ENCODE peak calls at places on chromosomes 4 and X, in four cellular contexts. I is fibroblast of lung, N is hepatocyte, A is GM23338. H is an unnamed sample.

GRCh38 chrX:17377795-17378194 is 2.8 kb downstream of the NHS start:
- DNase-seq in I (no peak), N (no peak), A (no peak), H (peak)

GRCh38 chr4:152117501-152117900 is 356.7 kb upstream of the GATB start:
- DNase-seq in N (no peak), A (no peak), I (no peak), H (no peak)

GRCh38 chr4:72314869-72315268 is 254.2 kb downstream of the ADAMTS3 start:
- DNase-seq in N (peak), I (peak), A (no peak), H (no peak)

GRCh38 chrX:19867938-19868337 is 19.5 kb downstream of the SH3KBP1 start:
- DNase-seq in I (no peak), A (no peak), N (no peak), H (no peak)

GRCh38 chr4:151641167-151641566 is 119.6 kb downstream of the GATB start:
- DNase-seq in A (no peak), I (peak), N (no peak), H (no peak)

GRCh38 chr4:47075241-47075640 is 43.9 kb downstream of the GABRB1 start:
- DNase-seq in I (peak), A (no peak), N (no peak), H (no peak)

GRCh38 chrX:14291626-14292025 is 237.7 kb upstream of the GLRA2 start:
- DNase-seq in I (no peak), N (no peak), A (peak), H (peak)

GRCh38 chr4:6501171-6501570 is 28.8 kb upstream of the PPP2R2C start:
- DNase-seq in A (no peak), I (no peak), N (no peak), H (no peak)

GRCh38 chr4:152606800-152607577 is 71.1 kb upstream of the FBXW7 start:
- DNase-seq in A (peak), N (no peak), I (no peak), H (peak)

GRCh38 chrX:31123335-31123734 is 51.5 kb upstream of the FTHL17 start:
- DNase-seq in A (no peak), N (no peak), I (no peak), H (no peak)

GRCh38 chrX:12894074-12894691 is 12.2 kb upstream of the TLR8 start:
- DNase-seq in A (peak), I (peak), N (peak), H (peak)

GRCh38 chrX:49053223-49054072 is 5.4 kb upstream of the CCDC120 start:
- DNase-seq in I (peak), N (peak), A (peak), H (peak)

GRCh38 chrX:24298191-24298590 is 15.7 kb downstream of the SUPT20HL2 start:
- DNase-seq in I (no peak), N (peak), A (no peak), H (peak)

GRCh38 chrX:70219938-70220764 is 14.3 kb upstream of the AWAT1 start:
- DNase-seq in A (no peak), I (peak), N (peak), H (no peak)

GRCh38 chr4:54050214-54050904 is 14.0 kb downstream of the CHIC2 start:
- DNase-seq in I (peak), N (no peak), A (no peak), H (no peak)

GRCh38 chr4:16227462-16227868 is 1.2 kb upstream of the TAPT1 start:
- DNase-seq in I (peak), A (peak), N (peak), H (peak)

GRCh38 chrX:56995271-56995994 is at the start of gene SPIN3:
- DNase-seq in A (peak), I (peak), N (peak), H (peak)

DNA sequence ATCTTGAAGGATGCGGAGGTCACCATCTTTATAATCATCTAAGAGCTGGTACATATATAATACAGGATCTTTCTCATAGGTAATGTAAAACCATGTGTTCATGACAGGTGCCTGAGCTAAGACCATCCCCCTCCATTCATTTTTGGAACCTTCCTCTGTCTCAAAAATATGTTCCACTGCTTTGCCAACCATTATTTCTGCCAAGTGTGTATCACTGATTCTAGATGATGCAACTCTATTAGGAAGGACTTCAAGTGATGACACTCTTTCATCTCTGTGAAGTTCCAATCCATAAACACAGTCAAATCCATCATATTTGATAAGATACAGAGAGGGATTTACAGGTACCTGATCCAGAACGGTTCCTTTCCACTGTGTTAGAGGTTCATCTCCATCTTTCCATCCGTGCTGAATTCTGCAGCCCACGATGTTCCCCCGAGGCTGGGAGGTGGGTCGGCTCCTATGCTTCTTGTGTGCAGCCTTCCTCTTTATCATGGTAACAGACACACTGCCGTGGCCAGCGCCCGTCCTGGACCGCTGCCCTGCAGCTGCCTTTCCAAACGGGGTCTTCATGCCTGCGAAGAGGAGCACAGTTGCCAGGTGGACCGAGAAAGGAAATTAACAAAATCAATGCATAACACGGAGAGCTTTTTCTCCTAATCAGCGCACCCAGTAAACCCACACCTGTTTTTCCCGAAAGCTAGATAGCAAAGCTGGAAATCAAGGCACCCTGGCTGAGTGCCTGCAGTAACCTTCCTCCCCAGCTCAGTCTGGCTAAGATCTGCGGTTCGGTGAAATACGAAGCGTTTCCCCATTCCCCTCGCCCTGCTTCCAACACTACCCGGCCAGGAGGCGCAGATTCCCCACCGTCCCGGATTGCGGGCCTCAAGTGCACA is 718 bp downstream of the SPIN3 start:
- DNase-seq in N (no peak), A (no peak), I (no peak), H (peak)
- H2AFZ ChIP-seq in N (peak), A (peak), I (peak), H (peak)

DNA sequence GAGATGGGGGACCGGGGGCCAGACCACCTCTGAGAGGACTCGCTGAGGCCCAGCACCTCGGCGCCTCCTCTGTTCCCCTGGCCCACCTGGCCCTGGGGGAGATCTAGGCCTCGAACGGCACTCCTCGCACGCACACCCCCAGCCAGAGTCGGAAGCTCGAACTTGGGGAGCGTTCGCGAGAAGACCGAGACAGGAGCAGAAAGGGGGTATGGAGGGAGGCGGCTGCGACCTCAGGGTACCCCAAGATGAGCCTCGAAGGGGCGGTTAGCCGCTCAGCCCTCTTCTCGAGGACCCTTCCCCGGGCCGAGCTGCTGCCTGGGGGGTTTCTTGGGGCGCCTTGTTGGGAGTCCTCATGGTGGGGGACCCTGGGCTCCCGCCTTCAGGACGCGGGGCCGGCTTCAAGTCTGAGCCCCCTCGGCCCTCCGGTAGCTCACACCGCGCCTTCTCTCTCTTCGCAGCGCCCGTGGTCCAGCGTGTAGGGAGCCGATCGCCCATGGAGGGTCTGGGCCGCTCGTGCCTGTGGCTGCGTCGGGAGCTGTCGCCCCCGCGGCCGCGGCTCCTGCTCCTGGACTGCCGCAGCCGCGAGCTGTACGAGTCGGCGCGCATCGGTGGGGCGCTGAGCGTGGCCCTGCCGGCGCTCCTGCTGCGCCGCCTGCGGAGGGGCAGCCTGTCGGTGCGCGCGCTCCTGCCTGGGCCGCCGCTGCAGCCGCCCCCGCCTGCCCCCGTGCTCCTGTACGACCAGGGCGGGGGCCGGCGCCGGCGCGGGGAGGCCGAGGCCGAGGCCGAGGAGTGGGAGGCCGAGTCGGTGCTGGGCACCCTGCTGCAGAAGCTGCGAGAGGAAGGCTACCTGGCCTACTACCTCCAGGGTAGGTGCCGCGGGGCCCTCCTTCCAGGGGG is 706 bp downstream of the DUSP9 start:
- DNase-seq in N (no peak), A (no peak), I (no peak), H (peak)
- TF ChIP-seq EZH2 in N (peak), A (no peak), I (peak), H (peak)

DNA sequence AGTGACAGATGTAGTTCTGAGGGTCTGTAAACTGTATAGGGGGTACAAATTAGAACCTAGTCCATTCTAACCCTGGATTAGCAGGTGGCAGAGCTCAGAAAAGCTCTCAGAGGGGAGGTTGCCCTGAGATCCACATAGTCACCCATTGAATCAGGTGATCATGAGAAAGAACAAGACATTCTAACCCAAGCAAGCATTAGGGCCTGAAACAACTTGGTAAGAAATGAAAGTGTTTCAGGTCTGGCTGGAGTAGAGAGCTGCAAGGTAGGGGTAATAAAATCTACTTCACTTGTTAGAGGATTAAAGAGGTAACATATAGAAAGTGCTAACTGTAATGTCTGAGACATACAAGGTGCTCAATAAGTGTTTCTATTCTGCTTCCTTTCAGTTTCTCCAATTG is 8.8 kb upstream of the BMP2K start:
- DNase-seq in N (no peak), I (no peak), A (no peak), H (no peak)
- H2AFZ ChIP-seq in N (no peak), I (no peak), A (no peak), H (no peak)

DNA sequence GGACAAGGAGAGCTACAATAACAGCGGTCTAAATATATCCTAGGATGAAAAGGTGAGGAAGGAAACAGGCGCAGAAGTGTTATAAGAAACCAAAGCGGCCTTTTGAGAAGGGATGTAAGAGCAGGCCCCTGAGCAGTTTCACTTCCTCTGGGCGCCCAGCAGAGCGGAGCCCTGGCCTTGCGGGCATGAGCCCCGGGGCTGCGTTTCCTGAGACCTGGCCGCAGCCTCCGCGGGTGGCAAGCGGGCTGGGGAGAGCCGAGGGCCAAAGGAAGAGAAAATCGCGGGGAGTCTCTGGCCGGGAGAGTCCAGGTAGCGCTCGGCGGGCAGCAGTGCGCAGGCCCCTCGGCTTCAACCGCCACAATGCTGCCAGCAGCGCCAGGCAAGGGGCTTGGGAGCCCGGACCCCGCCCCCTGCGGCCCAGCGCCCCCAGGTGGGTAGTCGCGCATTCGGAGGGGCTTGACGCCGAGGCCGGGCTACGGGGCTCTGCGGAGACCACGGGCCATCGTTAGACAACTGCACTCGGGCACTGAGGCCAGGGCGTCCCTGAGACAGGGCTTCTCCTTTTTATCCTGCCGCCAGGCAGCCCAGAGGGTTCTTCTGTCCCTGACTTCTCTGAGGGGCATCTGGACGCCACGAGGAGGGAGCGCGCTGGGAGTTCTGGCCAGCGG is at the start of gene BANK1:
- DNase-seq in A (peak), I (peak), N (peak), H (peak)
- TF ChIP-seq EZH2 in A (no peak), I (no peak), N (no peak), H (no peak)

H was measured in neural progenitor cell.